ENCODE peak calls at places on chromosomes 4 and X, in six cellular contexts. B is stomach, R is aorta, T is vagina, I is right cardiac atrium, U is transverse colon. Z is an unnamed sample.

GRCh38 chr4:139651282-139652194 is 14.1 kb upstream of the MGST2 start:
- DNase-seq in B (peak; percentile 84), R (peak; percentile 92), T (no peak), I (peak; percentile 93), U (peak; percentile 78), Z (peak; percentile 64)

GRCh38 chr4:91448668-91449330 is 855.0 kb upstream of the GRID2 start:
- DNase-seq in B (no peak), R (no peak), T (no peak), I (no peak), U (no peak), Z (no peak)

GRCh38 chrX:104566921-104567501 is 1.0 kb downstream of the IL1RAPL2 start:
- DNase-seq in B (no peak), R (no peak), T (no peak), I (no peak), U (no peak), Z (no peak)

GRCh38 chrX:40544343-40545250 is 36.2 kb upstream of the ATP6AP2 start:
- DNase-seq in B (no peak), R (no peak), T (no peak), I (no peak), U (no peak), Z (no peak)

GRCh38 chr4:73648478-73648877 is 28.2 kb upstream of the RASSF6 start:
- DNase-seq in B (no peak), R (no peak), T (no peak), I (no peak), U (no peak), Z (no peak)

GRCh38 chrX:124726881-124727280 is 380.5 kb downstream of the SH2D1A start:
- DNase-seq in B (no peak), R (no peak), T (no peak), I (no peak), U (no peak), Z (no peak)

GRCh38 chr4:74157116-74157742 is 689 bp upstream of the MTHFD2L start:
- DNase-seq in B (no peak), R (no peak), T (no peak), I (no peak), U (no peak), Z (no peak)

GRCh38 chr4:39043058-39043696 is 11.0 kb upstream of the TMEM156 start:
- DNase-seq in B (no peak), R (no peak), T (no peak), I (no peak), U (no peak), Z (no peak)

GRCh38 chr4:55568905-55569504 is 22.3 kb upstream of the CLOCK start:
- DNase-seq in B (no peak), R (no peak), T (no peak), I (no peak), U (no peak), Z (no peak)

GRCh38 chrX:101595739-101596419 is 21.9 kb downstream of the ARMCX6 start:
- DNase-seq in B (no peak), R (no peak), T (no peak), I (no peak), U (no peak), Z (no peak)

GRCh38 chr4:81397635-81398034 is 74.1 kb downstream of the RASGEF1B start:
- DNase-seq in B (no peak), R (no peak), T (no peak), I (peak; percentile 46), U (no peak), Z (no peak)

GRCh38 chr4:81389720-81390119 is 82.0 kb downstream of the RASGEF1B start:
- DNase-seq in B (no peak), R (no peak), T (no peak), I (peak; percentile 53), U (no peak), Z (no peak)

GRCh38 chr4:81395239-81395638 is 76.5 kb downstream of the RASGEF1B start:
- DNase-seq in B (no peak), R (no peak), T (no peak), I (no peak), U (no peak), Z (no peak)

GRCh38 chr4:81392164-81392563 is 79.5 kb downstream of the RASGEF1B start:
- DNase-seq in B (no peak), R (no peak), T (no peak), I (no peak), U (no peak), Z (no peak)
- H3K4me3 ChIP-seq in B (no peak overlapping the region), R (no peak overlapping the region), T (no peak overlapping the region), I (no peak overlapping the region), U (no peak overlapping the region), Z (no peak overlapping the region)

GRCh38 chr4:3202836-3203820 is 45.8 kb upstream of the MSANTD1 start:
- DNase-seq in B (no peak), R (peak; percentile 57), T (no peak), I (no peak), U (no peak), Z (no peak)

GRCh38 chr4:3199661-3200422 is 49.1 kb upstream of the MSANTD1 start:
- DNase-seq in B (no peak), R (peak; percentile 76), T (no peak), I (no peak), U (no peak), Z (no peak)

GRCh38 chr4:3198906-3199305 is 50.1 kb upstream of the MSANTD1 start:
- DNase-seq in B (no peak), R (peak; percentile 61), T (no peak), I (no peak), U (no peak), Z (no peak)

GRCh38 chr4:3201718-3202702 is 46.9 kb upstream of the MSANTD1 start:
- DNase-seq in B (peak; percentile 28), R (peak; percentile 21), T (no peak), I (no peak), U (peak; percentile 18), Z (peak; percentile 60)

DNA sequence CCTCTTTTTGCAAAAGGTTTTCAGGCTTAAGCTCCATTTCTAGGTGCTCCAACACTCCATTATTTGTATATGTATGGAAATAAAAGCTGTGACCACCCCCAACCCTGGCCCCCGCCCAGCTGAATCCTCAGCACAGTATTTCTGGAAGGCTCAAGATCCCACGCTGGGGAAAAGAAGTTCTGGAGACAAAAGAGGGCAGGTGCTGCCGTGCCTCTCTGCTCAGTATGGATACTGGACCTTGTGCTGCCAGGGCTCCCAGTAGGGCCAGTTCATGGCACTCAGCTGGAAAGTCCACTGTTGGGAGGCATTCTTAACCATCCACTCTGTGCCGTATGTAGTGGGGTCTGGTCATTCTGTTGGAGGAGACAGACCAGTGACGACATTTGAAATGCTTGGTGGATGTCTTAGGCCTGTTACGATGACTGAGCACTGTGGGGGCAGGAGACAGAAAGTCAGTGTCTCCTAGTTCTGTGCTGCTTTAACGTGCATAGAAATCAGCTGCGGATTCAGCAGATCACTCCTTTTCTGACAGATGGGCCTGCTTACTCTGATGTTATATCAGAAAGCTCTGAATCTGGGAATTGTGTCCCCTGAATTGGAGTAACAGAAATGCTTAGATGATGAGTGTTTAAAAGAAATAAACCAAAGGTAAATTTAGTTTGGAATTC is 48.4 kb upstream of the MSANTD1 start:
- DNase-seq in B (no peak), R (peak; percentile 40), T (no peak), I (no peak), U (no peak), Z (no peak)
- H3K4me1 ChIP-seq in B (peaks cover 27% of the 10 kb centered on the region), R (no peaks in the 10 kb centered on the region), T (peaks cover 35% of the 10 kb centered on the region), I (no peaks in the 10 kb centered on the region), U (peaks cover 11% of the 10 kb centered on the region), Z (peaks cover 10% of the 10 kb centered on the region)

DNA sequence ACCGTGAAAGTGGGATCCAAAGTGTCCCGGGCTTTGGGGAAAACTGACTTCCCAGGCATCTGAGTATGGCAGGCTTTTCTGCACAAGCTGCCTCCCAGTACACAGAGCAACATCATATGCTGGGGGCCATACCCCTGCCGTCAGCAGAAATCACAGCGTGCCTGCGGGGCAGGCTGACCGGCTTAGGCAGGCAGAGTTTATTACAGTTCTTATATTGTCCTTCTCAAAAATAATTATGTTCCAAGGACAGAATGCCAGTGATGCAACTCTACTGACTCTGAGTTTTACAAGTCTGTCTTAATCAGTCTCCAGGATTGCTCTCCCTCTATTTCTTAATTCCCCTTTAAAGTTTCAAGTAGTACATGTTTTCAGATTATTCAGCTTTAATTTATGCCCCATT is 37.0 kb downstream of the IL21 start:
- DNase-seq in B (no peak), R (no peak), T (no peak), I (no peak), U (no peak), Z (no peak)
- H3K4me3 ChIP-seq in B (no peak overlapping the region), R (no peak overlapping the region), T (no peak overlapping the region), I (no peak overlapping the region), U (no peak overlapping the region), Z (no peak overlapping the region)

GRCh38 chr4:182494103-182494502 is 250.9 kb downstream of the TENM3 start:
- DNase-seq in B (no peak), R (no peak), T (no peak), I (no peak), U (no peak), Z (no peak)
- H3K4me1 ChIP-seq in B (no peaks in the 10 kb centered on the region), R (no peaks in the 10 kb centered on the region), T (peaks cover 9% of the 10 kb centered on the region), I (no peaks in the 10 kb centered on the region), U (no peaks in the 10 kb centered on the region), Z (no peaks in the 10 kb centered on the region)

DNA sequence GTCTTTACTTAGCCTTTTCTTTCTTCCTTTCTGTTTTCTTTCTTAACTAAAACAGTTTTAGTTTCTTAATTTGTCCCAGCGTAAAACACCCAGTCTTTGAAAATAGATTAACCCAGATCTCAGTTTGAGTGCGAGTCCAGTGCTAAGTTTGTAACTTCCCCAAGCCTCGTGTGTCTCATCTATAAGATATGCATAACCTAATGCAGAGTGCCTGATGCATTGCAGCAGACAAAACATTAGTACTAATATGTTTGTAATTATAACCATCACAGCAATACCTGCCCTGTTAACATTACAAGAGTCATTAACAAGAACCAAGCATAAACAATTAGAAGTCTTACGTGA is 528 bp upstream of the GEMIN8 start:
- DNase-seq in B (no peak), R (no peak), T (no peak), I (no peak), U (no peak), Z (no peak)
- H3K4me3 ChIP-seq in B (peak overlapping the region; percentile 65), R (peak overlapping the region; percentile 80), T (peak overlapping the region; percentile 50), I (peak overlapping the region; percentile 85), U (peak overlapping the region; percentile 29), Z (peak overlapping the region; percentile 28)